ENCODE peak calls at places on chromosomes 13 and 19, in four cellular contexts. X is K562, U is GM12878, S is H1. A is an unnamed sample.

GRCh38 chr13:109684836-109685602 is 101.4 kb downstream of the IRS2 start:
- DNase-seq in S (no peak), X (no peak), U (no peak), A (no peak)

GRCh38 chr13:71727036-71727435 is 140.0 kb downstream of the DACH1 start:
- DNase-seq in X (no peak), S (no peak), U (no peak), A (no peak)

GRCh38 chr19:55866521-55866920 is 30.2 kb downstream of the NLRP4 start:
- DNase-seq in U (no peak), S (no peak), X (no peak), A (no peak)

GRCh38 chr13:69566104-69566716 is 541.4 kb upstream of the ATXN8OS start:
- DNase-seq in X (no peak), S (no peak), U (peak; percentile 23), A (no peak)

GRCh38 chr13:27211771-27212364 is 39.5 kb upstream of the RPL21 start:
- DNase-seq in S (no peak), U (no peak), X (no peak), A (no peak)

GRCh38 chr19:32173836-32174235 is 171.6 kb upstream of the ZNF507 start:
- DNase-seq in X (no peak), U (no peak), S (no peak), A (no peak)

GRCh38 chr13:112057736-112058518 is 9.0 kb upstream of the SOX1 start:
- DNase-seq in S (no peak), X (peak; percentile 49), U (no peak), A (no peak)

GRCh38 chr19:38395381-38396127 is 7.1 kb downstream of the SPRED3 start:
- DNase-seq in S (no peak), X (no peak), U (no peak), A (no peak)

GRCh38 chr19:2477732-2478191 is 1.8 kb downstream of the GADD45B start:
- DNase-seq in U (no peak), X (no peak), S (no peak), A (no peak)

GRCh38 chr19:29596885-29597525 is 9.1 kb upstream of the POP4 start:
- DNase-seq in S (no peak), X (no peak), U (no peak), A (peak; percentile 9)

GRCh38 chr13:111401151-111401550 is 80.7 kb downstream of the TEX29 start:
- DNase-seq in S (no peak), X (no peak), U (no peak), A (no peak)

GRCh38 chr13:51645154-51645650 is 60.9 kb downstream of the WDFY2 start:
- DNase-seq in S (no peak), U (no peak), X (no peak), A (no peak)

GRCh38 chr13:43698743-43699142 is 88.0 kb downstream of the ENOX1 start:
- DNase-seq in X (no peak), U (no peak), S (no peak), A (no peak)

GRCh38 chr19:5903502-5904301 is at the start of gene NDUFA11:
- DNase-seq in S (peak; percentile 93), X (peak; percentile 87), U (no peak), A (peak; percentile 88)

GRCh38 chr13:87527036-87527435 is 144.1 kb upstream of the SLITRK5 start:
- DNase-seq in S (no peak), U (no peak), X (no peak), A (no peak)

GRCh38 chr13:20514866-20515265 is 10.8 kb downstream of the CRYL1 start:
- DNase-seq in S (no peak), X (no peak), U (no peak), A (no peak)

GRCh38 chr19:30649934-30650614 is 277.9 kb downstream of the ZNF536 start:
- DNase-seq in S (no peak), U (peak; percentile 24), X (peak; percentile 48), A (peak; percentile 57)

GRCh38 chr13:87123987-87124784 is 547.0 kb upstream of the SLITRK5 start:
- DNase-seq in U (no peak), S (peak; percentile 19), X (no peak), A (peak; percentile 10)

GRCh38 chr19:49132974-49133609 is 13.7 kb downstream of the PPFIA3 start:
- DNase-seq in X (peak; percentile 38), S (no peak), U (no peak), A (no peak)

GRCh38 chr13:44765076-44765475 is 188.9 kb upstream of the TSC22D1 start:
- DNase-seq in X (no peak), S (no peak), U (no peak), A (peak; percentile 79)

GRCh38 chr19:15115080-15115479 is 7.9 kb downstream of the SYDE1 start:
- DNase-seq in S (no peak), X (no peak), U (no peak), A (no peak)

GRCh38 chr19:850979-851335 is 1.1 kb upstream of the ELANE start:
- DNase-seq in U (no peak), S (no peak), X (no peak), A (no peak)

GRCh38 chr19:852136-853013 is at the start of gene ELANE:
- DNase-seq in U (no peak), X (no peak), S (no peak), A (no peak)

GRCh38 chr19:848457-848921 is 3.6 kb upstream of the ELANE start:
- DNase-seq in X (no peak), S (no peak), U (no peak), A (no peak)

GRCh38 chr19:853014-853553 is 981 bp downstream of the ELANE start:
- DNase-seq in X (no peak), S (no peak), U (no peak), A (no peak)

DNA sequence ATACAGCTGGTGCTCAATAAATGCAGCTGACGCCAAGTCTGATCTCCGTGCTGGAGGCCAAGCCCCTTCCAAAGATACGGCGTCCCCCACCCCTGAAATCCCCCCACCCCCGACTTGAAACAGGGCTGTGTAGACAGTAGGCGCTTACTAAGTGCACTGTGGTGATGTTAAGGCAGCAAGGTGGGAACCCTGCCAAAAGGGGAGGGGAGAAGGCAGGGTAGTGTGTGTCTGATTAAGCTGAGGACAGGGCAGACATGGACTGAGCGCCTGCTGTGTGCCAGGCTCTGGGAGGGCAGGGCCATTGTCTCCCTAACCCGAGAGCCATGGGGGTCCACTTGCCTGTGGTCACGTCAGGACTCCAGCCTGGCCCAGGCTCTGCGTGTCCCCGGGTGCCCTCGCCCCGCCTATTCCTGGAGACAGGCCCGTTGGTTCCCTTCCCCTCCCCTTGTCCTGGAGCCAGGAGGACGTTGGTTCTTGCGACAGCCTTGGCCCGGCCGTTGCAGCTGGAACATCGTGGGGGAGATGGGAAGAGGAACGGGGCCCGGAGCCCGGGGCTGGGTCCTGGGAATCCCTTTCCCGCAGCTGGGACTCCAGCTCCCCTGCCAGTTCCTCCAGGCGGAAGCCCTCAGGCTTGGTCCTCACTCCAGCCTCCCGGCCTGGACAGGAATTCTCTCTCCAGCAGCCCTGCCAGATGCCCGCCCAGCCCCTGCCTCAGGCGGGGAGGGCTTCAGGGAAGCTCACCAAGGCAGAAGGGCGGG is 1.7 kb upstream of the ELANE start:
- DNase-seq in X (peak; percentile 46), S (no peak), U (no peak), A (no peak)
- TF ChIP-seq CHD2 in X (no peak), S (no peak), U (no peak), A (no peak)

DNA sequence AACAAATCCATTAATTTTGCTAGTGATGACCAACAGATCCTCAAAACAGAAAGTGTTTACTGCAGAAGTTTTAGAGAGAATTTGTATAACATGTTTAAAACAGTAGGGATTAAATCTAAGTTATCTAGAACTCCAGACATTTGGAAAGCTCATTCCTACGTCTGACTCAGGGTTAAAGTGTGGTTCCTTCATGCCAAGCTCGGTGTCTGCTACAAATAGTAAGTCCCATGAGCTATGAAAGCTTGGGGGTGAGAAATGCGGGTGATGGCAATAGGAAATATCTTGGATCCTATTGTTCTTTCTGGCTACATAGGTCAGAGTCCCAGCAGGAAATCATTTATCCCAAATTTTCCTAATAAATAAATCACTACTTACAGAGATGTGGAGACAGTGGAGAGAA is 867.1 kb downstream of the UQCRFS1 start:
- DNase-seq in S (no peak), U (no peak), X (no peak), A (no peak)
- TF ChIP-seq SP1 in S (no peak), U (no peak), X (no peak), A (no peak)

GRCh38 chr13:30846311-30846710 is 59.8 kb upstream of the MEDAG start:
- DNase-seq in S (no peak), X (no peak), U (no peak), A (no peak)

GRCh38 chr13:30846844-30847243 is 59.2 kb upstream of the MEDAG start:
- DNase-seq in U (no peak), S (no peak), X (no peak), A (peak; percentile 77)

GRCh38 chr13:30848332-30849027 is 57.6 kb upstream of the MEDAG start:
- DNase-seq in X (no peak), S (no peak), U (no peak), A (no peak)

GRCh38 chr13:30849611-30850010 is 56.5 kb upstream of the MEDAG start:
- DNase-seq in X (no peak), U (no peak), S (no peak), A (no peak)

GRCh38 chr13:30847697-30848307 is 58.3 kb upstream of the MEDAG start:
- DNase-seq in X (no peak), U (peak; percentile 40), S (no peak), A (no peak)
- TF ChIP-seq CHD2 in X (no peak), U (no peak), S (no peak), A (no peak)

GRCh38 chr19:46616631-46617322 is 8.1 kb downstream of the PTGIR start:
- DNase-seq in X (peak; percentile 67), S (no peak), U (no peak), A (peak; percentile 50)
- TF ChIP-seq SP1 in X (no peak), S (no peak), U (no peak), A (no peak)

A was measured in HepG2.